ENCODE peak calls at places on chromosomes 16 and 17, in eight cellular contexts. One of them, this sample, is unnamed.

GRCh38 chr16:55668337-55669281 is 12.8 kb downstream of the SLC6A2 start:
- DNase-seq in mucosa of descending colon: no peak
- DNase-seq in BJ: peak; percentile 9
- DNase-seq in AG09309: no peak
- DNase-seq in lower leg skin: peak; percentile 67
- DNase-seq in SJCRH30: no peak
- DNase-seq in AG10803: peak; percentile 65
- DNase-seq in choroid plexus epithelial cell: no peak
- DNase-seq in this sample: no peak

GRCh38 chr16:75627856-75628255 is 4.8 kb upstream of the ADAT1 start:
- DNase-seq in choroid plexus epithelial cell: peak; percentile 76
- DNase-seq in AG10803: no peak
- DNase-seq in AG09309: no peak
- DNase-seq in mucosa of descending colon: no peak
- DNase-seq in lower leg skin: no peak
- DNase-seq in BJ: no peak
- DNase-seq in SJCRH30: no peak
- DNase-seq in this sample: no peak

GRCh38 chr17:32755045-32755805 is 121.7 kb downstream of the MYO1D start:
- DNase-seq in AG09309: peak; percentile 34
- DNase-seq in BJ: peak; percentile 27
- DNase-seq in lower leg skin: no peak
- DNase-seq in AG10803: peak; percentile 62
- DNase-seq in SJCRH30: no peak
- DNase-seq in mucosa of descending colon: no peak
- DNase-seq in choroid plexus epithelial cell: peak; percentile 90
- DNase-seq in this sample: no peak

GRCh38 chr16:14538604-14539003 is 91.5 kb downstream of the PARN start:
- DNase-seq in BJ: no peak
- DNase-seq in mucosa of descending colon: no peak
- DNase-seq in AG10803: no peak
- DNase-seq in SJCRH30: no peak
- DNase-seq in AG09309: no peak
- DNase-seq in choroid plexus epithelial cell: no peak
- DNase-seq in lower leg skin: no peak
- DNase-seq in this sample: no peak

GRCh38 chr17:77382966-77383612 is 242.3 kb downstream of the SEC14L1 start:
- DNase-seq in AG10803: peak; percentile 70
- DNase-seq in mucosa of descending colon: no peak
- DNase-seq in SJCRH30: peak; percentile 87
- DNase-seq in lower leg skin: no peak
- DNase-seq in choroid plexus epithelial cell: peak; percentile 57
- DNase-seq in AG09309: no peak
- DNase-seq in BJ: no peak
- DNase-seq in this sample: no peak

GRCh38 chr16:79261944-79262552 is 338.5 kb downstream of the MAF start:
- DNase-seq in AG10803: no peak
- DNase-seq in mucosa of descending colon: no peak
- DNase-seq in choroid plexus epithelial cell: no peak
- DNase-seq in lower leg skin: no peak
- DNase-seq in BJ: no peak
- DNase-seq in SJCRH30: no peak
- DNase-seq in AG09309: no peak
- DNase-seq in this sample: no peak

GRCh38 chr16:735982-736453 is 4.8 kb downstream of the CIAO3 start:
- DNase-seq in lower leg skin: no peak
- DNase-seq in AG09309: no peak
- DNase-seq in BJ: no peak
- DNase-seq in AG10803: no peak
- DNase-seq in mucosa of descending colon: no peak
- DNase-seq in choroid plexus epithelial cell: no peak
- DNase-seq in SJCRH30: no peak
- DNase-seq in this sample: no peak

GRCh38 chr16:13453938-13454553 is 465.9 kb upstream of the ERCC4 start:
- DNase-seq in lower leg skin: peak; percentile 25
- DNase-seq in AG09309: no peak
- DNase-seq in AG10803: peak; percentile 42
- DNase-seq in SJCRH30: peak; percentile 14
- DNase-seq in BJ: no peak
- DNase-seq in mucosa of descending colon: peak; percentile 62
- DNase-seq in choroid plexus epithelial cell: no peak
- DNase-seq in this sample: no peak

GRCh38 chr16:68993885-68994284 is 111.6 kb upstream of the HAS3 start:
- DNase-seq in SJCRH30: no peak
- DNase-seq in AG10803: peak; percentile 84
- DNase-seq in mucosa of descending colon: no peak
- DNase-seq in choroid plexus epithelial cell: peak; percentile 89
- DNase-seq in BJ: peak; percentile 52
- DNase-seq in lower leg skin: no peak
- DNase-seq in AG09309: peak; percentile 66
- DNase-seq in this sample: no peak

GRCh38 chr16:64343061-64343819 is 778.6 kb downstream of the CDH11 start:
- DNase-seq in BJ: no peak
- DNase-seq in choroid plexus epithelial cell: no peak
- DNase-seq in mucosa of descending colon: no peak
- DNase-seq in AG09309: no peak
- DNase-seq in AG10803: peak; percentile 58
- DNase-seq in lower leg skin: no peak
- DNase-seq in SJCRH30: no peak
- DNase-seq in this sample: no peak

GRCh38 chr16:51034481-51035109 is 116.5 kb downstream of the SALL1 start:
- DNase-seq in mucosa of descending colon: no peak
- DNase-seq in lower leg skin: no peak
- DNase-seq in choroid plexus epithelial cell: no peak
- DNase-seq in SJCRH30: no peak
- DNase-seq in AG09309: no peak
- DNase-seq in BJ: no peak
- DNase-seq in AG10803: no peak
- DNase-seq in this sample: no peak

GRCh38 chr16:88977845-88978607 is 1.0 kb upstream of the CBFA2T3 start:
- DNase-seq in lower leg skin: no peak
- DNase-seq in AG09309: no peak
- DNase-seq in AG10803: no peak
- DNase-seq in choroid plexus epithelial cell: no peak
- DNase-seq in SJCRH30: no peak
- DNase-seq in mucosa of descending colon: no peak
- DNase-seq in BJ: no peak
- DNase-seq in this sample: no peak

GRCh38 chr17:11880714-11881113 is 116.6 kb downstream of the ZNF18 start:
- DNase-seq in choroid plexus epithelial cell: peak; percentile 3
- DNase-seq in AG09309: no peak
- DNase-seq in AG10803: no peak
- DNase-seq in SJCRH30: peak; percentile 5
- DNase-seq in mucosa of descending colon: peak; percentile 48
- DNase-seq in lower leg skin: no peak
- DNase-seq in BJ: no peak
- DNase-seq in this sample: no peak

GRCh38 chr17:39132192-39132600 is 19.2 kb downstream of the PLXDC1 start:
- DNase-seq in choroid plexus epithelial cell: peak; percentile 64
- DNase-seq in BJ: no peak
- DNase-seq in AG10803: peak; percentile 89
- DNase-seq in SJCRH30: no peak
- DNase-seq in lower leg skin: no peak
- DNase-seq in AG09309: no peak
- DNase-seq in mucosa of descending colon: no peak
- DNase-seq in this sample: no peak

GRCh38 chr16:22207715-22208360 is 1.8 kb downstream of the EEF2K start:
- DNase-seq in BJ: no peak
- DNase-seq in SJCRH30: no peak
- DNase-seq in choroid plexus epithelial cell: no peak
- DNase-seq in lower leg skin: no peak
- DNase-seq in AG09309: no peak
- DNase-seq in mucosa of descending colon: no peak
- DNase-seq in AG10803: no peak
- DNase-seq in this sample: no peak

GRCh38 chr17:36978810-36979584 is 30.2 kb downstream of the AATF start:
- DNase-seq in BJ: no peak
- DNase-seq in SJCRH30: no peak
- DNase-seq in AG10803: peak; percentile 33
- DNase-seq in mucosa of descending colon: no peak
- DNase-seq in choroid plexus epithelial cell: peak; percentile 16
- DNase-seq in AG09309: no peak
- DNase-seq in lower leg skin: no peak
- DNase-seq in this sample: no peak
- H3K4me3 ChIP-seq in BJ: no peak overlapping the region
- H3K4me3 ChIP-seq in SJCRH30: no peak overlapping the region
- H3K4me3 ChIP-seq in AG10803: no peak overlapping the region
- H3K4me3 ChIP-seq in mucosa of descending colon: no peak overlapping the region
- H3K4me3 ChIP-seq in choroid plexus epithelial cell: no peak overlapping the region
- H3K4me3 ChIP-seq in AG09309: no peak overlapping the region
- H3K4me3 ChIP-seq in lower leg skin: no peak overlapping the region
- H3K4me3 ChIP-seq in this sample: no peak overlapping the region

GRCh38 chr17:56149266-56150036 is 3.8 kb upstream of the ANKFN1 start:
- DNase-seq in SJCRH30: no peak
- DNase-seq in choroid plexus epithelial cell: no peak
- DNase-seq in lower leg skin: no peak
- DNase-seq in BJ: no peak
- DNase-seq in mucosa of descending colon: no peak
- DNase-seq in AG09309: no peak
- DNase-seq in AG10803: no peak
- DNase-seq in this sample: no peak

GRCh38 chr17:56148333-56148732 is 4.9 kb upstream of the ANKFN1 start:
- DNase-seq in AG09309: no peak
- DNase-seq in BJ: no peak
- DNase-seq in mucosa of descending colon: no peak
- DNase-seq in lower leg skin: no peak
- DNase-seq in SJCRH30: no peak
- DNase-seq in AG10803: no peak
- DNase-seq in choroid plexus epithelial cell: no peak
- DNase-seq in this sample: no peak

GRCh38 chr17:56158344-56158743 is 5.1 kb downstream of the ANKFN1 start:
- DNase-seq in SJCRH30: no peak
- DNase-seq in AG10803: no peak
- DNase-seq in choroid plexus epithelial cell: no peak
- DNase-seq in AG09309: no peak
- DNase-seq in BJ: no peak
- DNase-seq in mucosa of descending colon: no peak
- DNase-seq in lower leg skin: no peak
- DNase-seq in this sample: no peak

GRCh38 chr17:56150631-56151030 is 2.6 kb upstream of the ANKFN1 start:
- DNase-seq in SJCRH30: no peak
- DNase-seq in AG10803: no peak
- DNase-seq in lower leg skin: no peak
- DNase-seq in choroid plexus epithelial cell: no peak
- DNase-seq in AG09309: no peak
- DNase-seq in BJ: no peak
- DNase-seq in mucosa of descending colon: no peak
- DNase-seq in this sample: no peak

GRCh38 chr17:56153215-56153614 is at the start of gene ANKFN1:
- DNase-seq in AG10803: no peak
- DNase-seq in lower leg skin: no peak
- DNase-seq in SJCRH30: no peak
- DNase-seq in BJ: no peak
- DNase-seq in mucosa of descending colon: no peak
- DNase-seq in choroid plexus epithelial cell: no peak
- DNase-seq in AG09309: no peak
- DNase-seq in this sample: no peak
- H3K4me3 ChIP-seq in AG10803: no peak within 1 kb of the TSS
- H3K4me3 ChIP-seq in lower leg skin: no peak within 1 kb of the TSS
- H3K4me3 ChIP-seq in SJCRH30: no peak within 1 kb of the TSS
- H3K4me3 ChIP-seq in BJ: no peak within 1 kb of the TSS
- H3K4me3 ChIP-seq in mucosa of descending colon: no peak within 1 kb of the TSS
- H3K4me3 ChIP-seq in choroid plexus epithelial cell: no peak within 1 kb of the TSS
- H3K4me3 ChIP-seq in AG09309: no peak within 1 kb of the TSS
- H3K4me3 ChIP-seq in this sample: no peak within 1 kb of the TSS

GRCh38 chr17:50889528-50890118 is 23.5 kb upstream of the TOB1 start:
- DNase-seq in choroid plexus epithelial cell: no peak
- DNase-seq in mucosa of descending colon: no peak
- DNase-seq in AG09309: no peak
- DNase-seq in SJCRH30: no peak
- DNase-seq in AG10803: no peak
- DNase-seq in BJ: no peak
- DNase-seq in lower leg skin: no peak
- DNase-seq in this sample: no peak

GRCh38 chr17:50893183-50893993 is 27.2 kb upstream of the TOB1 start:
- DNase-seq in choroid plexus epithelial cell: no peak
- DNase-seq in SJCRH30: no peak
- DNase-seq in lower leg skin: no peak
- DNase-seq in AG09309: no peak
- DNase-seq in AG10803: peak; percentile 31
- DNase-seq in BJ: no peak
- DNase-seq in mucosa of descending colon: no peak
- DNase-seq in this sample: no peak

GRCh38 chr17:50892101-50892776 is 26.1 kb upstream of the TOB1 start:
- DNase-seq in AG10803: no peak
- DNase-seq in BJ: no peak
- DNase-seq in lower leg skin: no peak
- DNase-seq in SJCRH30: no peak
- DNase-seq in mucosa of descending colon: no peak
- DNase-seq in AG09309: no peak
- DNase-seq in choroid plexus epithelial cell: no peak
- DNase-seq in this sample: no peak

GRCh38 chr17:50890675-50891516 is 24.7 kb upstream of the TOB1 start:
- DNase-seq in mucosa of descending colon: no peak
- DNase-seq in AG10803: no peak
- DNase-seq in AG09309: no peak
- DNase-seq in lower leg skin: no peak
- DNase-seq in BJ: no peak
- DNase-seq in choroid plexus epithelial cell: no peak
- DNase-seq in SJCRH30: no peak
- DNase-seq in this sample: no peak

GRCh38 chr17:50891577-50891989 is 25.4 kb upstream of the TOB1 start:
- DNase-seq in AG10803: no peak
- DNase-seq in lower leg skin: no peak
- DNase-seq in BJ: no peak
- DNase-seq in SJCRH30: no peak
- DNase-seq in choroid plexus epithelial cell: no peak
- DNase-seq in mucosa of descending colon: no peak
- DNase-seq in AG09309: no peak
- DNase-seq in this sample: no peak
- H3K4me3 ChIP-seq in AG10803: no peak overlapping the region
- H3K4me3 ChIP-seq in lower leg skin: no peak overlapping the region
- H3K4me3 ChIP-seq in BJ: no peak overlapping the region
- H3K4me3 ChIP-seq in SJCRH30: no peak overlapping the region
- H3K4me3 ChIP-seq in choroid plexus epithelial cell: no peak overlapping the region
- H3K4me3 ChIP-seq in mucosa of descending colon: no peak overlapping the region
- H3K4me3 ChIP-seq in AG09309: no peak overlapping the region
- H3K4me3 ChIP-seq in this sample: no peak overlapping the region

DNA sequence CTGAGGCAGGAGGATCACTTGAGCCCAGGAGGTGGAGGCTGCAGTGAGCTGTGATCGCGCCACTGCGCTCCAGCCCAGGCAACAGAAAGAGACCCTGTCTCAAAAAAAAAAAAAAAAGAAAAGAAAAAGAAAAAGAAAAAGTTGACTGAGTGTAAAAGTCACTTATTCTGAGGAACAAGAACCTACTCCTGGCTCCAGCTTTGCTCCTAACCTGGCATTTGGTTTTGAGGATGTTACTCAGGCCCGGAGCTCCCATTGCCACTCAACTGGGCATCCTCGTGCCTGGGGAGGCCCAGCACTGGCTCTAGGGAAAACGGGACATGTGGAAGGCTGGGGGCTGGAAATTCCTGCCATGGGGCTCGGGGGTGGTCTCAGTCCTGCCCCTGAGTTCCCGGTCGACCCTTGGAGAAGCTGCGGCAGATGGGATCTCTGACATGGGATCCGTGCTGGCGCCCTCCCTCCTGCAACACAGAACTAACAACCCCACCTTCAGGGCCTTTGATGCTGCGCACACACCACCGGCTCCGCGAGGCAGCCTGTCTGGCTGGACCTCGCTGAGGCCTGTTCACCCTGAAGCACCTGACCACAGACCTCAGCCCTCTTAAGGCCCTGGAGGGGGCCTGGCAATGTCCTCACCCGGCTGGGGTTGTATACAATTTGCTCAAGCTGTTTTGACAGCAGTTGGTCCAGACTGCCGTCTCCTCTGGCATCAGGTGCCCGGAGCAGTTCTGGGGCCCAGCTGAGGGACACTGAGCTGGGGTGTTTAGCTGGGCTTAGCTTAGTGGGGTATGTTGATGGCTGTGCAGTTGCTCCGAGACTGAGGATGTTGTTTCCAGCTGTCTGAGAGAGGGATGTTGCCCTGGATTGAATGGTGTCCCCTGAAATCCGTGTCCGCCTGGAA is 12.3 kb downstream of the CD7 start:
- DNase-seq in mucosa of descending colon: no peak
- DNase-seq in lower leg skin: no peak
- DNase-seq in AG10803: no peak
- DNase-seq in SJCRH30: peak; percentile 72
- DNase-seq in choroid plexus epithelial cell: no peak
- DNase-seq in BJ: no peak
- DNase-seq in AG09309: no peak
- DNase-seq in this sample: peak; percentile 72
- H3K4me3 ChIP-seq in mucosa of descending colon: no peak overlapping the region
- H3K4me3 ChIP-seq in lower leg skin: no peak overlapping the region
- H3K4me3 ChIP-seq in AG10803: no peak overlapping the region
- H3K4me3 ChIP-seq in SJCRH30: peak overlapping the region; percentile 5
- H3K4me3 ChIP-seq in choroid plexus epithelial cell: no peak overlapping the region
- H3K4me3 ChIP-seq in BJ: no peak overlapping the region
- H3K4me3 ChIP-seq in AG09309: no peak overlapping the region
- H3K4me3 ChIP-seq in this sample: no peak overlapping the region

This sample was measured in spleen.